ENCODE peak calls at places on chromosomes 6 and 20, in eight cellular contexts. One of them, this sample, is unnamed.

GRCh38 chr6:155224031-155224451 is 39.8 kb upstream of the CLDN20 start:
- DNase-seq in stimulated activated naive CD4-positive, alpha-beta T cell: no peak
- DNase-seq in nucleus accumbens: no peak
- DNase-seq in fibroblast of mammary gland: peak
- DNase-seq in activated T-cell treated with anti-CD3 and anti-CD28 coated beads for 1 hour: no peak
- DNase-seq in BJ: peak
- DNase-seq in lung microvascular endothelial cell: peak
- DNase-seq in adrenal gland: peak
- DNase-seq in this sample: peak

GRCh38 chr6:81697564-81697963 is 54.9 kb downstream of the TENT5A start:
- DNase-seq in activated T-cell treated with anti-CD3 and anti-CD28 coated beads for 1 hour: no peak
- DNase-seq in nucleus accumbens: no peak
- DNase-seq in stimulated activated naive CD4-positive, alpha-beta T cell: no peak
- DNase-seq in adrenal gland: no peak
- DNase-seq in fibroblast of mammary gland: peak
- DNase-seq in BJ: no peak
- DNase-seq in lung microvascular endothelial cell: no peak
- DNase-seq in this sample: peak

GRCh38 chr6:134293659-134294161 is 24.2 kb downstream of the SGK1 start:
- DNase-seq in fibroblast of mammary gland: no peak
- DNase-seq in lung microvascular endothelial cell: no peak
- DNase-seq in stimulated activated naive CD4-positive, alpha-beta T cell: no peak
- DNase-seq in activated T-cell treated with anti-CD3 and anti-CD28 coated beads for 1 hour: no peak
- DNase-seq in nucleus accumbens: no peak
- DNase-seq in BJ: no peak
- DNase-seq in adrenal gland: peak
- DNase-seq in this sample: no peak

GRCh38 chr6:72140795-72141194 is 254.4 kb downstream of the RIMS1 start:
- DNase-seq in BJ: no peak
- DNase-seq in activated T-cell treated with anti-CD3 and anti-CD28 coated beads for 1 hour: no peak
- DNase-seq in adrenal gland: no peak
- DNase-seq in fibroblast of mammary gland: peak
- DNase-seq in lung microvascular endothelial cell: no peak
- DNase-seq in stimulated activated naive CD4-positive, alpha-beta T cell: no peak
- DNase-seq in nucleus accumbens: no peak
- DNase-seq in this sample: peak

GRCh38 chr6:43052842-43053544 is 658 bp downstream of the CUL7 start:
- DNase-seq in stimulated activated naive CD4-positive, alpha-beta T cell: peak
- DNase-seq in lung microvascular endothelial cell: no peak
- DNase-seq in activated T-cell treated with anti-CD3 and anti-CD28 coated beads for 1 hour: no peak
- DNase-seq in BJ: no peak
- DNase-seq in nucleus accumbens: no peak
- DNase-seq in fibroblast of mammary gland: no peak
- DNase-seq in adrenal gland: no peak
- DNase-seq in this sample: no peak

GRCh38 chr20:11881453-11881852 is 36.2 kb upstream of the BTBD3 start:
- DNase-seq in nucleus accumbens: no peak
- DNase-seq in lung microvascular endothelial cell: no peak
- DNase-seq in adrenal gland: no peak
- DNase-seq in stimulated activated naive CD4-positive, alpha-beta T cell: no peak
- DNase-seq in BJ: no peak
- DNase-seq in activated T-cell treated with anti-CD3 and anti-CD28 coated beads for 1 hour: no peak
- DNase-seq in fibroblast of mammary gland: no peak
- DNase-seq in this sample: no peak

GRCh38 chr20:45959956-45960630 is 11.9 kb downstream of the ZNF335 start:
- DNase-seq in lung microvascular endothelial cell: no peak
- DNase-seq in stimulated activated naive CD4-positive, alpha-beta T cell: no peak
- DNase-seq in fibroblast of mammary gland: no peak
- DNase-seq in nucleus accumbens: no peak
- DNase-seq in activated T-cell treated with anti-CD3 and anti-CD28 coated beads for 1 hour: no peak
- DNase-seq in BJ: no peak
- DNase-seq in adrenal gland: peak
- DNase-seq in this sample: no peak

GRCh38 chr6:167238169-167238693 is 52.9 kb upstream of the UNC93A start:
- DNase-seq in stimulated activated naive CD4-positive, alpha-beta T cell: no peak
- DNase-seq in adrenal gland: no peak
- DNase-seq in lung microvascular endothelial cell: no peak
- DNase-seq in BJ: no peak
- DNase-seq in activated T-cell treated with anti-CD3 and anti-CD28 coated beads for 1 hour: no peak
- DNase-seq in fibroblast of mammary gland: no peak
- DNase-seq in nucleus accumbens: no peak
- DNase-seq in this sample: no peak

GRCh38 chr6:31792741-31793140 is 2.8 kb downstream of the VARS1 start:
- DNase-seq in activated T-cell treated with anti-CD3 and anti-CD28 coated beads for 1 hour: no peak
- DNase-seq in adrenal gland: peak
- DNase-seq in BJ: no peak
- DNase-seq in stimulated activated naive CD4-positive, alpha-beta T cell: no peak
- DNase-seq in nucleus accumbens: no peak
- DNase-seq in lung microvascular endothelial cell: peak
- DNase-seq in fibroblast of mammary gland: peak
- DNase-seq in this sample: peak

This sample was measured in HCEC 1CT.